ENCODE peak calls at places on chromosomes 2 and 18, in ten cellular contexts. H is glutamatergic neuron; O is activated naive CD8-positive, alpha-beta T cell treated with anti-CD3 and anti-CD28 coated beads, Interleukin-2, amount 50 U/mL, for 24 hours; B is T-cell; A is skeletal muscle cell; R is RCC 7860; K is fibroblast of the aortic adventitia; D is Peyer's patch; J is neural crest cell; Q is BJ. C is an unnamed sample.

GRCh38 chr2:75431276-75431675 is 129.5 kb downstream of the EVA1A start:
- DNase-seq in K (no peak), H (no peak), R (no peak), Q (no peak), O (no peak), B (no peak), J (no peak), A (no peak), D (no peak), C (no peak)

GRCh38 chr2:158580760-158581159 is 124.0 kb downstream of the PKP4 start:
- DNase-seq in H (no peak), J (no peak), B (no peak), A (no peak), O (no peak), D (no peak), K (no peak), R (no peak), Q (no peak), C (no peak)

GRCh38 chr2:133570547-133570946 is 2.3 kb upstream of the NCKAP5 start:
- DNase-seq in H (peak), A (no peak), K (no peak), J (no peak), O (no peak), Q (no peak), B (no peak), R (no peak), D (no peak), C (no peak)

GRCh38 chr2:159946326-159946992 is 116.0 kb downstream of the PLA2R1 start:
- DNase-seq in A (no peak), B (no peak), Q (peak), K (peak), H (no peak), D (no peak), R (no peak), O (no peak), J (no peak), C (no peak)

GRCh38 chr18:35024965-35025364 is 16.2 kb upstream of the MAPRE2 start:
- DNase-seq in Q (peak), O (no peak), K (peak), H (no peak), D (no peak), R (no peak), J (no peak), B (no peak), A (peak), C (peak)

GRCh38 chr18:46814394-46814793 is 57.5 kb upstream of the ST8SIA5 start:
- DNase-seq in O (no peak), J (no peak), Q (no peak), R (no peak), H (no peak), K (no peak), B (no peak), D (no peak), A (no peak), C (no peak)

GRCh38 chr2:39488450-39488849 is 51.4 kb upstream of the MAP4K3 start:
- DNase-seq in D (no peak), B (no peak), K (peak), H (no peak), Q (no peak), A (peak), R (peak), O (no peak), J (no peak), C (no peak)

GRCh38 chr2:186891219-186891621 is 42.2 kb upstream of the ZSWIM2 start:
- DNase-seq in K (peak), D (no peak), O (no peak), A (no peak), B (no peak), Q (no peak), H (no peak), J (no peak), R (no peak), C (no peak)

GRCh38 chr2:230472619-230473018 is 56.6 kb downstream of the SP100 start:
- DNase-seq in K (peak), H (no peak), R (peak), A (peak), O (peak), J (no peak), Q (peak), B (no peak), D (no peak), C (no peak)

GRCh38 chr2:37671816-37672103 is 318 bp upstream of the CDC42EP3 start:
- DNase-seq in H (no peak), D (no peak), K (no peak), J (no peak), B (no peak), Q (no peak), R (no peak), A (no peak), O (no peak), C (peak)

GRCh38 chr2:33144243-33144642 is 197.5 kb downstream of the LTBP1 start:
- DNase-seq in O (no peak), Q (no peak), R (no peak), A (no peak), K (peak), H (no peak), D (no peak), B (no peak), J (no peak), C (no peak)

GRCh38 chr18:45566025-45566740 is 49.1 kb upstream of the SLC14A2 start:
- DNase-seq in J (no peak), D (no peak), K (peak), O (no peak), B (no peak), H (no peak), A (peak), Q (peak), R (no peak), C (peak)

GRCh38 chr2:130354135-130354420 is 1.8 kb upstream of the PTPN18 start:
- DNase-seq in B (no peak), R (no peak), D (no peak), H (no peak), J (no peak), A (no peak), K (no peak), Q (no peak), O (no peak), C (no peak)

C was measured in lower leg skin.